ENCODE peak calls at places on chromosomes 7 and 10, in ten cellular contexts. E, S, J, K, Z, G, U, D, P and O are unnamed samples.
A peak's percentile ranks its signal among the peaks of the same experiment; 100 is the strongest.

GRCh38 chr10:29273478-29273877 is 15.4 kb upstream of the LYZL1 start:
- DNase-seq in S (no peak), Z (no peak), D (no peak), G (no peak), E (no peak), P (no peak), J (no peak), K (no peak), U (no peak), O (no peak)

GRCh38 chr7:99707096-99707495 is 27.3 kb upstream of the CYP3A5 start:
- DNase-seq in G (no peak), U (no peak), K (no peak), S (no peak), P (peak; percentile 13), J (no peak), Z (no peak), E (peak; percentile 11), D (no peak), O (peak; percentile 22)

GRCh38 chr10:96646251-96646740 is 59.5 kb upstream of the TM9SF3 start:
- DNase-seq in J (no peak), U (no peak), Z (no peak), S (no peak), D (peak; percentile 9), K (no peak), P (no peak), G (no peak), E (no peak), O (no peak)

GRCh38 chr10:14259696-14260595 is 70.8 kb downstream of the FRMD4A start:
- DNase-seq in G (no peak), S (no peak), E (peak; percentile 33), K (no peak), D (no peak), Z (no peak), U (no peak), P (no peak), J (no peak), O (peak; percentile 83)

GRCh38 chr10:111018021-111018420 is 58.8 kb upstream of the ADRA2A start:
- DNase-seq in Z (no peak), S (no peak), U (no peak), J (no peak), K (no peak), G (no peak), P (no peak), E (no peak), D (no peak), O (no peak)

GRCh38 chr7:55366461-55367138 is 1.5 kb downstream of the LANCL2 start:
- DNase-seq in P (peak; percentile 18), S (no peak), Z (peak; percentile 19), E (no peak), J (peak; percentile 35), U (no peak), K (no peak), D (peak; percentile 31), G (no peak), O (peak; percentile 43)

GRCh38 chr10:65234261-65234660 is 1691.6 kb upstream of the LRRTM3 start:
- DNase-seq in J (no peak), E (no peak), G (no peak), D (no peak), U (no peak), S (no peak), K (no peak), Z (no peak), P (no peak), O (no peak)

GRCh38 chr10:86888585-86889381 is 68.6 kb downstream of the MMRN2 start:
- DNase-seq in Z (no peak), S (no peak), J (no peak), P (peak; percentile 36), D (no peak), G (no peak), U (no peak), K (no peak), E (no peak), O (no peak)

GRCh38 chr10:110081914-110082313 is 74.1 kb downstream of the ADD3 start:
- DNase-seq in E (no peak), Z (no peak), D (peak; percentile 17), J (no peak), P (peak; percentile 90), U (peak; percentile 57), S (peak; percentile 83), G (no peak), K (no peak), O (no peak)

GRCh38 chr7:108348913-108349312 is 107.3 kb downstream of the NRCAM start:
- DNase-seq in D (no peak), G (no peak), U (no peak), Z (no peak), J (no peak), P (peak; percentile 92), K (no peak), E (no peak), S (no peak), O (no peak)

GRCh38 chr7:50281680-50282445 is 22.7 kb upstream of the IKZF1 start:
- DNase-seq in D (no peak), J (no peak), P (no peak), S (peak; percentile 39), Z (no peak), U (no peak), K (no peak), G (no peak), E (no peak), O (no peak)

GRCh38 chr7:85595639-85596268 is 408.9 kb upstream of the SEMA3D start:
- DNase-seq in J (no peak), Z (no peak), D (no peak), S (no peak), E (no peak), U (no peak), G (no peak), K (no peak), P (peak; percentile 44), O (no peak)

GRCh38 chr7:158865462-158865922 is 9.1 kb downstream of the DYNC2I1 start:
- DNase-seq in E (no peak), U (no peak), D (no peak), Z (no peak), S (no peak), J (no peak), K (no peak), P (no peak), G (no peak), O (no peak)

GRCh38 chr7:5494320-5494682 is 70.7 kb upstream of the TNRC18 start:
- DNase-seq in Z (no peak), D (no peak), S (no peak), K (no peak), J (no peak), P (no peak), G (no peak), E (no peak), U (no peak), O (no peak)

GRCh38 chr10:72058989-72059842 is 29.1 kb downstream of the SPOCK2 start:
- DNase-seq in S (no peak), P (no peak), E (no peak), G (no peak), K (no peak), D (no peak), U (no peak), J (no peak), Z (no peak), O (no peak)

GRCh38 chr10:62844280-62845011 is 28.3 kb upstream of the EGR2 start:
- DNase-seq in K (no peak), G (no peak), P (no peak), E (no peak), Z (no peak), S (no peak), D (no peak), U (no peak), J (peak; percentile 22), O (no peak)